ENCODE peak calls at places on chromosomes 6 and 20, in ten cellular contexts. Z, O, T, U, F, R, X, L, C and A are unnamed samples.

GRCh38 chr6:23663652-23664051 is 462.4 kb upstream of the NRSN1 start:
- DNase-seq in Z (no peak), O (no peak), T (no peak), U (no peak), F (no peak), R (no peak), X (no peak), L (no peak), C (no peak), A (no peak)

GRCh38 chr6:149488815-149489214 is 4.0 kb upstream of the ZC3H12D start:
- DNase-seq in Z (no peak), O (no peak), T (no peak), U (no peak), F (no peak), R (no peak), X (no peak), L (no peak), C (no peak), A (no peak)

GRCh38 chr6:163836916-163837660 is 422.6 kb downstream of the QKI start:
- DNase-seq in Z (no peak), O (no peak), T (no peak), U (no peak), F (no peak), R (no peak), X (no peak), L (no peak), C (no peak), A (no peak)

GRCh38 chr20:23265226-23265625 is 85.4 kb upstream of the NXT1 start:
- DNase-seq in Z (no peak), O (no peak), T (no peak), U (no peak), F (no peak), R (no peak), X (no peak), L (no peak), C (no peak), A (no peak)

GRCh38 chr20:51014797-51015722 is 7.8 kb downstream of the KCNG1 start:
- DNase-seq in Z (no peak), O (peak; percentile 87), T (no peak), U (no peak), F (no peak), R (no peak), X (no peak), L (peak; percentile 29), C (no peak), A (no peak)

GRCh38 chr6:73969982-73970960 is 274.3 kb downstream of the CD109 start:
- DNase-seq in Z (peak; percentile 45), O (peak; percentile 89), T (no peak), U (no peak), F (no peak), R (no peak), X (no peak), L (peak; percentile 10), C (no peak), A (no peak)

GRCh38 chr20:796916-797315 is 28.6 kb upstream of the SLC52A3 start:
- DNase-seq in Z (no peak), O (no peak), T (no peak), U (no peak), F (no peak), R (no peak), X (no peak), L (no peak), C (no peak), A (no peak)

GRCh38 chr6:53103993-53104675 is 38.9 kb downstream of the FBXO9 start:
- DNase-seq in Z (no peak), O (peak; percentile 23), T (peak; percentile 3), U (no peak), F (no peak), R (no peak), X (no peak), L (no peak), C (no peak), A (no peak)

GRCh38 chr6:26296857-26297648 is 67.9 kb upstream of the BTN3A2 start:
- DNase-seq in Z (no peak), O (no peak), T (no peak), U (no peak), F (no peak), R (no peak), X (no peak), L (no peak), C (no peak), A (no peak)

GRCh38 chr20:20603339-20603990 is 109.0 kb downstream of the RALGAPA2 start:
- DNase-seq in Z (no peak), O (no peak), T (no peak), U (no peak), F (peak; percentile 77), R (no peak), X (peak; percentile 7), L (peak; percentile 89), C (peak; percentile 5), A (no peak)

GRCh38 chr20:4898282-4898681 is 103.0 kb downstream of the SLC23A2 start:
- DNase-seq in Z (peak; percentile 69), O (peak; percentile 31), T (no peak), U (no peak), F (peak; percentile 96), R (peak; percentile 25), X (no peak), L (no peak), C (no peak), A (no peak)

GRCh38 chr20:25039697-25040437 is 18.1 kb downstream of the ACSS1 start:
- DNase-seq in Z (peak; percentile 25), O (peak; percentile 49), T (no peak), U (no peak), F (no peak), R (peak; percentile 63), X (no peak), L (no peak), C (no peak), A (no peak)

GRCh38 chr6:227074-227782 is 65.1 kb upstream of the DUSP22 start:
- DNase-seq in Z (peak; percentile 84), O (no peak), T (no peak), U (no peak), F (no peak), R (no peak), X (no peak), L (no peak), C (no peak), A (no peak)

GRCh38 chr6:148323344-148323743 is 19.3 kb upstream of the SASH1 start:
- DNase-seq in Z (no peak), O (no peak), T (no peak), U (no peak), F (no peak), R (no peak), X (no peak), L (no peak), C (no peak), A (no peak)

GRCh38 chr20:63107449-63108200 is 100.9 kb upstream of the BHLHE23 start:
- DNase-seq in Z (no peak), O (no peak), T (no peak), U (no peak), F (peak; percentile 78), R (no peak), X (no peak), L (no peak), C (no peak), A (no peak)

GRCh38 chr6:13593720-13594119 is 19.3 kb downstream of the SIRT5 start:
- DNase-seq in Z (peak; percentile 18), O (no peak), T (no peak), U (no peak), F (no peak), R (no peak), X (no peak), L (no peak), C (no peak), A (no peak)

GRCh38 chr20:44743916-44744655 is 1.6 kb upstream of the KCNK15 start:
- DNase-seq in Z (no peak), O (no peak), T (no peak), U (no peak), F (no peak), R (no peak), X (no peak), L (no peak), C (no peak), A (no peak)

GRCh38 chr20:59645316-59645715 is 41.0 kb downstream of the PHACTR3 start:
- DNase-seq in Z (no peak), O (no peak), T (no peak), U (no peak), F (no peak), R (no peak), X (no peak), L (no peak), C (no peak), A (no peak)

GRCh38 chr6:1264619-1265445 is 47.1 kb upstream of the FOXQ1 start:
- DNase-seq in Z (no peak), O (no peak), T (no peak), U (no peak), F (no peak), R (no peak), X (no peak), L (no peak), C (no peak), A (no peak)